ENCODE peak calls at places on chromosomes 12 and 14, in five cellular contexts. D is HAP-1, I is AG04450, X is adipocyte, C is HuH-7.5. T is an unnamed sample.

GRCh38 chr12:65876898-65877721 is 52.8 kb downstream of the HMGA2 start:
- DNase-seq in X (peak; percentile 25), C (no peak), D (peak; percentile 75), I (no peak), T (no peak)

GRCh38 chr12:88339254-88339949 is 197.3 kb downstream of the TMTC3 start:
- DNase-seq in D (no peak), X (peak; percentile 68), C (no peak), I (peak; percentile 18), T (peak; percentile 51)

GRCh38 chr14:96055065-96055752 is 16.0 kb downstream of the C14orf132 start:
- DNase-seq in D (no peak), C (no peak), I (no peak), X (no peak), T (no peak)

GRCh38 chr12:101743724-101744472 is 4.6 kb upstream of the SYCP3 start:
- DNase-seq in C (no peak), X (no peak), I (no peak), D (no peak), T (no peak)

GRCh38 chr12:85948340-85948739 is 74.2 kb downstream of the NTS start:
- DNase-seq in X (peak; percentile 24), I (no peak), C (no peak), D (no peak), T (no peak)

GRCh38 chr14:99755629-99756603 is 37.3 kb upstream of the EML1 start:
- DNase-seq in D (no peak), X (peak; percentile 96), I (peak; percentile 80), C (no peak), T (peak; percentile 93)

GRCh38 chr12:42445891-42446290 is 119.9 kb downstream of the PPHLN1 start:
- DNase-seq in C (no peak), D (no peak), X (no peak), I (no peak), T (no peak)

GRCh38 chr14:62077676-62078261 is 315.5 kb downstream of the SNAPC1 start:
- DNase-seq in I (no peak), X (no peak), C (no peak), D (no peak), T (no peak)

GRCh38 chr14:63286071-63286470 is 32.7 kb downstream of the GPHB5 start:
- DNase-seq in X (no peak), C (no peak), I (no peak), D (no peak), T (no peak)

GRCh38 chr12:19908825-19909224 is 459.5 kb upstream of the PDE3A start:
- DNase-seq in I (no peak), D (no peak), X (no peak), C (no peak), T (no peak)

GRCh38 chr12:58051378-58051777 is 110.0 kb downstream of the ATP23 start:
- DNase-seq in D (no peak), I (no peak), X (no peak), C (no peak), T (no peak)

GRCh38 chr12:46256942-46257341 is 11.9 kb downstream of the SLC38A1 start:
- DNase-seq in C (no peak), D (peak; percentile 56), X (no peak), I (no peak), T (no peak)

GRCh38 chr12:117680311-117680710 is 288.5 kb downstream of the KSR2 start:
- DNase-seq in X (no peak), C (no peak), D (no peak), I (no peak), T (peak; percentile 26)

T was measured in AG08395.